ENCODE peak calls at places on chromosomes 16 and 17, in six cellular contexts. One of them, this sample, is unnamed.

GRCh38 chr16:667780-668518 is at the start of gene RHOT2:
- DNase-seq in NCI-H446: peak
- DNase-seq in iris pigment epithelial cell: peak
- DNase-seq in AG04449: no peak
- DNase-seq in RCC 7860: peak
- DNase-seq in endothelial cell: peak
- DNase-seq in this sample: peak

GRCh38 chr16:89511352-89511751 is 3.1 kb downstream of the SPG7 start:
- DNase-seq in NCI-H446: no peak
- DNase-seq in endothelial cell: no peak
- DNase-seq in iris pigment epithelial cell: no peak
- DNase-seq in AG04449: no peak
- DNase-seq in RCC 7860: no peak
- DNase-seq in this sample: no peak

GRCh38 chr17:31627960-31628359 is 231.1 kb downstream of the COPRS start:
- DNase-seq in NCI-H446: no peak
- DNase-seq in AG04449: peak
- DNase-seq in iris pigment epithelial cell: peak
- DNase-seq in RCC 7860: no peak
- DNase-seq in endothelial cell: no peak
- DNase-seq in this sample: no peak

GRCh38 chr17:41500131-41500911 is 5.1 kb downstream of the KRT13 start:
- DNase-seq in NCI-H446: no peak
- DNase-seq in endothelial cell: no peak
- DNase-seq in iris pigment epithelial cell: peak
- DNase-seq in RCC 7860: peak
- DNase-seq in AG04449: no peak
- DNase-seq in this sample: no peak

GRCh38 chr17:49994085-49995054 is 654 bp downstream of the DLX3 start:
- DNase-seq in endothelial cell: no peak
- DNase-seq in AG04449: no peak
- DNase-seq in iris pigment epithelial cell: no peak
- DNase-seq in RCC 7860: no peak
- DNase-seq in NCI-H446: no peak
- DNase-seq in this sample: peak

GRCh38 chr17:74190807-74191206 is 12.7 kb upstream of the RPL38 start:
- DNase-seq in AG04449: no peak
- DNase-seq in RCC 7860: no peak
- DNase-seq in endothelial cell: peak
- DNase-seq in iris pigment epithelial cell: no peak
- DNase-seq in NCI-H446: no peak
- DNase-seq in this sample: peak

GRCh38 chr17:28478940-28479615 is 5.6 kb downstream of the SLC13A2 start:
- DNase-seq in iris pigment epithelial cell: peak
- DNase-seq in AG04449: no peak
- DNase-seq in RCC 7860: no peak
- DNase-seq in NCI-H446: no peak
- DNase-seq in endothelial cell: no peak
- DNase-seq in this sample: no peak

GRCh38 chr16:84769416-84769815 is 50.4 kb upstream of the CRISPLD2 start:
- DNase-seq in RCC 7860: no peak
- DNase-seq in AG04449: no peak
- DNase-seq in endothelial cell: no peak
- DNase-seq in iris pigment epithelial cell: no peak
- DNase-seq in NCI-H446: no peak
- DNase-seq in this sample: no peak

GRCh38 chr17:28545141-28545503 is 7.3 kb downstream of the UNC119 start:
- DNase-seq in AG04449: no peak
- DNase-seq in endothelial cell: no peak
- DNase-seq in iris pigment epithelial cell: no peak
- DNase-seq in RCC 7860: no peak
- DNase-seq in NCI-H446: no peak
- DNase-seq in this sample: no peak

GRCh38 chr17:14038206-14038605 is 31.1 kb upstream of the COX10 start:
- DNase-seq in iris pigment epithelial cell: peak
- DNase-seq in endothelial cell: no peak
- DNase-seq in AG04449: peak
- DNase-seq in NCI-H446: no peak
- DNase-seq in RCC 7860: no peak
- DNase-seq in this sample: no peak

GRCh38 chr16:75250809-75251279 is 580 bp downstream of the BCAR1 start:
- DNase-seq in NCI-H446: no peak
- DNase-seq in RCC 7860: peak
- DNase-seq in iris pigment epithelial cell: no peak
- DNase-seq in AG04449: no peak
- DNase-seq in endothelial cell: no peak
- DNase-seq in this sample: no peak

GRCh38 chr16:88634141-88634993 is 4.0 kb upstream of the IL17C start:
- DNase-seq in iris pigment epithelial cell: peak
- DNase-seq in RCC 7860: no peak
- DNase-seq in endothelial cell: peak
- DNase-seq in NCI-H446: no peak
- DNase-seq in AG04449: no peak
- DNase-seq in this sample: peak

GRCh38 chr16:68936729-68937631 is 93.6 kb downstream of the TANGO6 start:
- DNase-seq in endothelial cell: no peak
- DNase-seq in AG04449: peak
- DNase-seq in iris pigment epithelial cell: peak
- DNase-seq in NCI-H446: peak
- DNase-seq in RCC 7860: no peak
- DNase-seq in this sample: no peak

GRCh38 chr17:19384723-19385391 is 2.1 kb downstream of the MFAP4 start:
- DNase-seq in iris pigment epithelial cell: peak
- DNase-seq in NCI-H446: peak
- DNase-seq in AG04449: no peak
- DNase-seq in endothelial cell: no peak
- DNase-seq in RCC 7860: no peak
- DNase-seq in this sample: no peak

GRCh38 chr17:16428098-16428882 is 12.9 kb downstream of the TRPV2 start:
- DNase-seq in iris pigment epithelial cell: peak
- DNase-seq in NCI-H446: no peak
- DNase-seq in AG04449: no peak
- DNase-seq in endothelial cell: peak
- DNase-seq in RCC 7860: no peak
- DNase-seq in this sample: peak

GRCh38 chr16:68378436-68379415 is 67.9 kb downstream of the PRMT7 start:
- DNase-seq in NCI-H446: no peak
- DNase-seq in RCC 7860: no peak
- DNase-seq in endothelial cell: no peak
- DNase-seq in iris pigment epithelial cell: no peak
- DNase-seq in AG04449: no peak
- DNase-seq in this sample: no peak

GRCh38 chr17:4956493-4957061 is 5.7 kb downstream of the ENO3 start:
- DNase-seq in NCI-H446: no peak
- DNase-seq in iris pigment epithelial cell: no peak
- DNase-seq in AG04449: no peak
- DNase-seq in endothelial cell: peak
- DNase-seq in RCC 7860: no peak
- DNase-seq in this sample: peak

GRCh38 chr16:48003226-48003907 is 152.4 kb downstream of the ABCC12 start:
- DNase-seq in RCC 7860: peak
- DNase-seq in endothelial cell: no peak
- DNase-seq in AG04449: peak
- DNase-seq in iris pigment epithelial cell: no peak
- DNase-seq in NCI-H446: peak
- DNase-seq in this sample: no peak